ENCODE peak calls at places on chromosomes 2 and 18, in seven cellular contexts. K is tibial nerve, B is uterus, A is suprapubic skin, O is adrenal gland, Z is HepG2, M is HCT116. F is an unnamed sample.
A peak's percentile ranks its signal among the peaks of the same experiment; 100 is the strongest.

GRCh38 chr2:238915596-238915995 is 67.7 kb downstream of the TWIST2 start:
- DNase-seq in K (no peak), B (no peak), A (no peak), O (no peak), Z (no peak), M (no peak), F (no peak)

GRCh38 chr2:165114345-165114943 is 89.4 kb downstream of the SCN3A start:
- DNase-seq in K (no peak), B (no peak), A (no peak), O (no peak), Z (peak; percentile 11), M (no peak), F (no peak)

GRCh38 chr2:149828506-149829210 is 241.1 kb upstream of the MMADHC start:
- DNase-seq in K (no peak), B (no peak), A (no peak), O (no peak), Z (no peak), M (no peak), F (no peak)

GRCh38 chr2:132598536-132598935 is 71.5 kb downstream of the LYPD1 start:
- DNase-seq in K (no peak), B (no peak), A (no peak), O (no peak), Z (no peak), M (no peak), F (no peak)

GRCh38 chr2:119288576-119288975 is 64.9 kb downstream of the STEAP3 start:
- DNase-seq in K (no peak), B (no peak), A (no peak), O (no peak), Z (no peak), M (no peak), F (no peak)

GRCh38 chr2:12076810-12077209 is 330.4 kb downstream of the LPIN1 start:
- DNase-seq in K (no peak), B (no peak), A (no peak), O (no peak), Z (no peak), M (no peak), F (no peak)

GRCh38 chr2:19942199-19942598 is 40.4 kb upstream of the TTC32 start:
- DNase-seq in K (no peak), B (no peak), A (no peak), O (no peak), Z (no peak), M (no peak), F (no peak)

GRCh38 chr18:35050638-35051287 is 9.6 kb downstream of the MAPRE2 start:
- DNase-seq in K (no peak), B (no peak), A (no peak), O (no peak), Z (no peak), M (no peak), F (no peak)

GRCh38 chr18:76689646-76690264 is 132.6 kb upstream of the ZNF236 start:
- DNase-seq in K (no peak), B (no peak), A (peak; percentile 16), O (no peak), Z (no peak), M (no peak), F (no peak)

GRCh38 chr2:104250635-104251034 is 603.3 kb upstream of the POU3F3 start:
- DNase-seq in K (no peak), B (no peak), A (no peak), O (no peak), Z (no peak), M (no peak), F (no peak)

GRCh38 chr2:186576614-186577013 is 13.2 kb upstream of the ITGAV start:
- DNase-seq in K (no peak), B (no peak), A (no peak), O (no peak), Z (no peak), M (no peak), F (no peak)

GRCh38 chr2:230898661-230899091 is 26.4 kb downstream of the GPR55 start:
- DNase-seq in K (no peak), B (no peak), A (no peak), O (peak; percentile 34), Z (no peak), M (no peak), F (peak; percentile 67)

GRCh38 chr2:66070717-66071602 is 364.0 kb upstream of the MEIS1 start:
- DNase-seq in K (no peak), B (peak; percentile 26), A (no peak), O (no peak), Z (no peak), M (no peak), F (no peak)

GRCh38 chr18:21267370-21267769 is 25.3 kb downstream of the GREB1L start:
- DNase-seq in K (no peak), B (no peak), A (no peak), O (no peak), Z (peak; percentile 73), M (no peak), F (no peak)

GRCh38 chr2:216765810-216766259 is 70.5 kb upstream of the IGFBP5 start:
- DNase-seq in K (no peak), B (no peak), A (no peak), O (peak; percentile 73), Z (peak; percentile 34), M (no peak), F (no peak)

GRCh38 chr18:332721-333513 is 65.1 kb upstream of the THOC1 start:
- DNase-seq in K (peak; percentile 65), B (no peak), A (no peak), O (no peak), Z (no peak), M (no peak), F (no peak)

GRCh38 chr2:202780514-202781021 is 91.0 kb downstream of the ICA1L start:
- DNase-seq in K (no peak), B (no peak), A (no peak), O (no peak), Z (no peak), M (peak; percentile 64), F (no peak)

GRCh38 chr18:56148373-56148772 is 490.0 kb downstream of the TXNL1 start:
- DNase-seq in K (no peak), B (no peak), A (no peak), O (no peak), Z (no peak), M (no peak), F (no peak)

GRCh38 chr2:101745711-101746694 is 48.5 kb downstream of the MAP4K4 start:
- DNase-seq in K (no peak), B (no peak), A (no peak), O (no peak), Z (peak; percentile 32), M (no peak), F (no peak)

GRCh38 chr2:54512663-54513363 is 56.7 kb downstream of the SPTBN1 start:
- DNase-seq in K (no peak), B (no peak), A (no peak), O (no peak), Z (no peak), M (no peak), F (no peak)

GRCh38 chr18:63336366-63337099 is 17.0 kb upstream of the BCL2 start:
- DNase-seq in K (no peak), B (no peak), A (no peak), O (no peak), Z (peak; percentile 79), M (peak; percentile 57), F (no peak)

GRCh38 chr2:192195548-192196418 is 1.1 kb upstream of the TMEFF2 start:
- DNase-seq in K (no peak), B (peak; percentile 11), A (peak; percentile 56), O (peak; percentile 47), Z (no peak), M (no peak), F (no peak)

GRCh38 chr2:162125138-162125537 is 26.9 kb downstream of the GCG start:
- DNase-seq in K (no peak), B (no peak), A (no peak), O (no peak), Z (no peak), M (no peak), F (no peak)

GRCh38 chr2:88669371-88670214 is 21.9 kb upstream of the RPIA start:
- DNase-seq in K (no peak), B (no peak), A (no peak), O (peak; percentile 67), Z (peak; percentile 58), M (peak; percentile 31), F (no peak)

GRCh38 chr2:232420463-232421188 is 14.0 kb downstream of the ALPG start:
- DNase-seq in K (no peak), B (no peak), A (no peak), O (no peak), Z (peak; percentile 16), M (no peak), F (no peak)
- H3K27me3 ChIP-seq in K (peaks cover 73% of the 10 kb centered on the region), B (no peaks in the 10 kb centered on the region), A (peaks cover 86% of the 10 kb centered on the region), O (peaks cover 52% of the 10 kb centered on the region), Z (peaks cover 62% of the 10 kb centered on the region), M (no peaks in the 10 kb centered on the region), F (peaks cover 11% of the 10 kb centered on the region)

GRCh38 chr18:13126966-13127598 is 91.5 kb upstream of the LDLRAD4 start:
- DNase-seq in K (no peak), B (no peak), A (no peak), O (no peak), Z (no peak), M (no peak), F (no peak)

GRCh38 chr18:13120967-13121586 is 97.5 kb upstream of the LDLRAD4 start:
- DNase-seq in K (no peak), B (no peak), A (no peak), O (no peak), Z (no peak), M (no peak), F (no peak)

GRCh38 chr18:13120255-13120654 is 98.3 kb upstream of the LDLRAD4 start:
- DNase-seq in K (no peak), B (no peak), A (no peak), O (no peak), Z (no peak), M (no peak), F (no peak)

GRCh38 chr18:13124411-13124810 is 94.1 kb upstream of the LDLRAD4 start:
- DNase-seq in K (no peak), B (no peak), A (no peak), O (no peak), Z (no peak), M (no peak), F (no peak)
- TF ChIP-seq POLR2A in K (no peak), B (no peak), A (no peak), O (no peak), Z (no peak), M (no peak), F (no peak)

GRCh38 chr2:120399889-120400240 is 53.9 kb downstream of the INHBB start:
- DNase-seq in K (no peak), B (no peak), A (peak; percentile 25), O (no peak), Z (no peak), M (no peak), F (no peak)
- H3K27me3 ChIP-seq in K (peaks cover 12% of the 10 kb centered on the region), B (no peaks in the 10 kb centered on the region), A (peaks cover 9% of the 10 kb centered on the region), O (no peaks in the 10 kb centered on the region), Z (peaks cover 7% of the 10 kb centered on the region), M (no peaks in the 10 kb centered on the region), F (no peaks in the 10 kb centered on the region)

DNA sequence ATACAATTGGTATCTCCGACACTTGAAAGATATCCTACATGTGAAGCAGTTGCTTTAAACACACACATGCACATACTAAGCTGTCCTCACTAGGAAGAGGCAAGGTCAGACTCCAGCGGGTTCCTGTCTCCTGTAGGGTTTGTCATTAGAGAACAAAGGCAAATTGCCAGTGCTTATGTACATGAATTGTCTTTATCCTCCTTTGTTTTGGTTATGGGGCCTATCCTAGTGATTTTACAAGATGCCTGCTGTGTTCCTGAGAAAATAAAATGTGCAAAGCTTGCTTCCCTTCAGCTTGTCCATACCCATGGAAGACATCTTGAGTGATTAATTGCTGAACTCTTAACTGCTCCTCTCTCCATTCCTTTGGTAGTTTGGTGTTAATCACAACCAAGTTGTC is 86.7 kb upstream of the SLC39A10 start:
- DNase-seq in K (no peak), B (no peak), A (no peak), O (no peak), Z (no peak), M (no peak), F (no peak)
- TF ChIP-seq POLR2A in K (no peak), B (no peak), A (no peak), O (no peak), Z (no peak), M (no peak), F (no peak)